ENCODE peak calls at places on chromosomes 16 and 17, in nine cellular contexts. I, E, K, H, J, F, G, W and Z are unnamed samples.
A peak's percentile ranks its signal among the peaks of the same experiment; 100 is the strongest.

GRCh38 chr17:39101139-39101538 is 50.3 kb downstream of the PLXDC1 start:
- DNase-seq in I (no peak), E (no peak), K (peak; percentile 72), H (no peak), J (no peak), F (no peak), G (no peak), W (no peak), Z (no peak)

GRCh38 chr17:20159406-20160075 is 150.4 kb downstream of the SPECC1 start:
- DNase-seq in I (peak; percentile 27), E (no peak), K (no peak), H (no peak), J (no peak), F (no peak), G (no peak), W (no peak), Z (no peak)

GRCh38 chr17:74497471-74497870 is 31.0 kb downstream of the CD300A start:
- DNase-seq in I (no peak), E (peak; percentile 27), K (no peak), H (no peak), J (peak; percentile 38), F (no peak), G (no peak), W (no peak), Z (no peak)

GRCh38 chr16:50866806-50867205 is 124.9 kb downstream of the CYLD start:
- DNase-seq in I (no peak), E (no peak), K (no peak), H (no peak), J (no peak), F (no peak), G (no peak), W (no peak), Z (no peak)

GRCh38 chr17:74485841-74486240 is 19.4 kb downstream of the CD300A start:
- DNase-seq in I (no peak), E (peak; percentile 30), K (no peak), H (no peak), J (peak; percentile 9), F (no peak), G (no peak), W (no peak), Z (no peak)

GRCh38 chr17:28741358-28742349 is 2.2 kb upstream of the TRAF4 start:
- DNase-seq in I (no peak), E (no peak), K (peak; percentile 33), H (no peak), J (peak; percentile 75), F (no peak), G (peak; percentile 85), W (no peak), Z (peak; percentile 42)

GRCh38 chr17:21592774-21593173 is 99.5 kb upstream of the KCNJ18 start:
- DNase-seq in I (no peak), E (no peak), K (no peak), H (no peak), J (no peak), F (no peak), G (no peak), W (no peak), Z (no peak)

GRCh38 chr16:17470871-17471744 is at the start of gene XYLT1:
- DNase-seq in I (peak; percentile 94), E (peak; percentile 30), K (peak; percentile 81), H (peak; percentile 25), J (peak; percentile 81), F (no peak), G (peak; percentile 88), W (peak; percentile 89), Z (peak; percentile 73)

GRCh38 chr16:87461466-87461975 is 31.3 kb downstream of the ZCCHC14 start:
- DNase-seq in I (no peak), E (peak; percentile 93), K (peak; percentile 47), H (peak; percentile 94), J (peak; percentile 94), F (no peak), G (no peak), W (peak; percentile 69), Z (peak; percentile 93)

GRCh38 chr16:88471575-88471974 is 18.5 kb downstream of the ZFPM1 start:
- DNase-seq in I (no peak), E (no peak), K (no peak), H (no peak), J (no peak), F (no peak), G (no peak), W (no peak), Z (no peak)

GRCh38 chr16:14109782-14110727 is 38.9 kb downstream of the MRTFB start:
- DNase-seq in I (no peak), E (no peak), K (no peak), H (no peak), J (no peak), F (no peak), G (no peak), W (no peak), Z (no peak)

GRCh38 chr17:80894726-80895125 is 96.9 kb upstream of the CHMP6 start:
- DNase-seq in I (no peak), E (no peak), K (no peak), H (no peak), J (no peak), F (no peak), G (no peak), W (no peak), Z (no peak)

GRCh38 chr17:80893604-80894438 is 97.8 kb upstream of the CHMP6 start:
- DNase-seq in I (no peak), E (no peak), K (no peak), H (no peak), J (no peak), F (no peak), G (no peak), W (no peak), Z (no peak)

GRCh38 chr17:80892019-80892855 is 99.4 kb upstream of the CHMP6 start:
- DNase-seq in I (peak; percentile 99), E (no peak), K (peak; percentile 89), H (peak; percentile 97), J (peak; percentile 73), F (peak; percentile 48), G (peak; percentile 88), W (peak; percentile 77), Z (peak; percentile 23)

GRCh38 chr17:80894439-80894721 is 97.3 kb upstream of the CHMP6 start:
- DNase-seq in I (no peak), E (no peak), K (no peak), H (peak; percentile 37), J (no peak), F (no peak), G (no peak), W (no peak), Z (no peak)

GRCh38 chr17:80892900-80893603 is 98.6 kb upstream of the CHMP6 start:
- DNase-seq in I (peak; percentile 79), E (no peak), K (no peak), H (peak; percentile 60), J (no peak), F (no peak), G (no peak), W (peak; percentile 31), Z (no peak)
- TF ChIP-seq POLR2A in I (peak; percentile 33), E (no peak), K (no peak), H (no peak), J (no peak), F (no peak), G (no peak), W (no peak), Z (no peak)

DNA sequence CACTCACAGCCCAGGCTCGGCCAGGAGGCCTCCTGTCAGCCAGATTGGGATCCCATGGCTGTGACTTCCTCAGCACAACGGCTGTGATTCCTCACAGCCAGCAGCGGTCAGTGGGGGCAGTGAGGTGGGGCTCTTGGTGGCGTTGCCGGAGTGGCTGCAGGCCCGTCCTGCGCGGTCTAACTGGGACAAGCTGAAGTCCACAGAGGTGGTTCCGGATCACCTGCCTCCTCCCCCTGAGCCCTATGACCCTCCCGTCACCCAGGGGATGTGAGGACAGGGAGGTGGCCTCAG is 34.4 kb upstream of the MLKL start:
- DNase-seq in I (no peak), E (no peak), K (no peak), H (no peak), J (no peak), F (no peak), G (no peak), W (no peak), Z (no peak)
- TF ChIP-seq POLR2A in I (no peak), E (no peak), K (no peak), H (no peak), J (no peak), F (no peak), G (no peak), W (no peak), Z (no peak)

DNA sequence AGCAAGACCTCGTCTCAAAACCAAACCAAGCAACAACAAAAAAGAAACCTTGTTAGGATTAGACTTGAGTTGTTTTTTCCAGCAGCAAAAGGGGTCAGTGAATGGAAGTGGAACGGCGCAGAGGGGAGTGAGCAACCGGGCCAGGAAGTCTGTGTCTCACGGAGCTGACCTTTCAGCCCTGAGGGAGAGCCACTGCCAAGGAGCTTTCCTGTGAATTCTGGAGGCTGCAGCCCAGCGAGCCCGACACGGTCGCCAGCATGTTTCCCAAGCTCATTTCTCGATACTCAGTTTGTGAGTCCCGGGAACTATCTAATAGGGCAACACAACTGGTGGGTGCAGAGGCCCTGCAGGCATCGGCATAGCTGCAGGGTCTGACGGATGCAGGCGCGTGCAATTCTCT is 19.6 kb downstream of the TELO2 start:
- DNase-seq in I (no peak), E (no peak), K (no peak), H (no peak), J (no peak), F (no peak), G (no peak), W (no peak), Z (no peak)
- TF ChIP-seq POLR2A in I (no peak), E (no peak), K (no peak), H (no peak), J (no peak), F (no peak), G (no peak), W (no peak), Z (no peak)

GRCh38 chr17:9235346-9235745 is 214.0 kb downstream of the NTN1 start:
- DNase-seq in I (no peak), E (no peak), K (no peak), H (no peak), J (no peak), F (no peak), G (no peak), W (no peak), Z (no peak)
- TF ChIP-seq POLR2A in I (no peak), E (no peak), K (no peak), H (no peak), J (no peak), F (no peak), G (no peak), W (no peak), Z (no peak)